ENCODE peak calls at places on chromosome 16, in six cellular contexts. V is activated CD8-positive, alpha-beta T cell treated with anti-CD3 and anti-CD28 coated beads for 36 hours; F is ovary; K is neural crest cell; Z is AG09319; E is heart right ventricle. X is an unnamed sample.

GRCh38 chr16:9225527-9226316 is 134.3 kb downstream of the HAPSTR1 start:
- DNase-seq in K (no peak), F (no peak), Z (no peak), E (no peak), V (peak), X (no peak)

GRCh38 chr16:12570046-12570618 is 233.6 kb downstream of the CPPED1 start:
- DNase-seq in F (no peak), Z (no peak), V (no peak), K (no peak), E (no peak), X (no peak)

GRCh38 chr16:24906199-24906808 is 60.5 kb downstream of the SLC5A11 start:
- DNase-seq in V (no peak), Z (no peak), F (no peak), E (no peak), K (no peak), X (no peak)

GRCh38 chr16:50298075-50298460 is 31.7 kb downstream of the ADCY7 start:
- DNase-seq in Z (no peak), E (no peak), V (no peak), F (peak), K (no peak), X (no peak)

GRCh38 chr16:11328172-11329079 is 16.8 kb upstream of the RMI2 start:
- DNase-seq in E (peak), K (peak), Z (peak), V (peak), F (peak), X (no peak)

GRCh38 chr16:11374255-11374654 is 29.0 kb downstream of the RMI2 start:
- DNase-seq in K (no peak), E (no peak), V (no peak), F (no peak), Z (no peak), X (no peak)

GRCh38 chr16:53415504-53415903 is 18.8 kb upstream of the RBL2 start:
- DNase-seq in F (no peak), E (no peak), Z (no peak), V (no peak), K (no peak), X (no peak)

GRCh38 chr16:87125206-87126155 is 191.7 kb downstream of the C16orf95 start:
- DNase-seq in V (no peak), Z (no peak), K (no peak), E (no peak), F (no peak), X (no peak)

GRCh38 chr16:56363781-56364565 is 61.4 kb downstream of the AMFR start:
- DNase-seq in V (no peak), F (no peak), K (no peak), Z (no peak), E (no peak), X (no peak)

GRCh38 chr16:50025544-50025931 is 513 bp downstream of the CNEP1R1 start:
- DNase-seq in K (no peak), F (peak), V (peak), Z (no peak), E (no peak), X (no peak)

GRCh38 chr16:87535855-87536794 is 43.3 kb upstream of the ZCCHC14 start:
- DNase-seq in V (no peak), F (no peak), Z (no peak), K (no peak), E (no peak), X (no peak)

GRCh38 chr16:2205104-2205966 is at the start of gene MLST8:
- DNase-seq in V (peak), E (peak), F (peak), K (peak), Z (peak), X (peak)
- TF ChIP-seq CTCF in V (peak), E (peak), F (no peak), K (peak), Z (no peak), X (peak)

DNA sequence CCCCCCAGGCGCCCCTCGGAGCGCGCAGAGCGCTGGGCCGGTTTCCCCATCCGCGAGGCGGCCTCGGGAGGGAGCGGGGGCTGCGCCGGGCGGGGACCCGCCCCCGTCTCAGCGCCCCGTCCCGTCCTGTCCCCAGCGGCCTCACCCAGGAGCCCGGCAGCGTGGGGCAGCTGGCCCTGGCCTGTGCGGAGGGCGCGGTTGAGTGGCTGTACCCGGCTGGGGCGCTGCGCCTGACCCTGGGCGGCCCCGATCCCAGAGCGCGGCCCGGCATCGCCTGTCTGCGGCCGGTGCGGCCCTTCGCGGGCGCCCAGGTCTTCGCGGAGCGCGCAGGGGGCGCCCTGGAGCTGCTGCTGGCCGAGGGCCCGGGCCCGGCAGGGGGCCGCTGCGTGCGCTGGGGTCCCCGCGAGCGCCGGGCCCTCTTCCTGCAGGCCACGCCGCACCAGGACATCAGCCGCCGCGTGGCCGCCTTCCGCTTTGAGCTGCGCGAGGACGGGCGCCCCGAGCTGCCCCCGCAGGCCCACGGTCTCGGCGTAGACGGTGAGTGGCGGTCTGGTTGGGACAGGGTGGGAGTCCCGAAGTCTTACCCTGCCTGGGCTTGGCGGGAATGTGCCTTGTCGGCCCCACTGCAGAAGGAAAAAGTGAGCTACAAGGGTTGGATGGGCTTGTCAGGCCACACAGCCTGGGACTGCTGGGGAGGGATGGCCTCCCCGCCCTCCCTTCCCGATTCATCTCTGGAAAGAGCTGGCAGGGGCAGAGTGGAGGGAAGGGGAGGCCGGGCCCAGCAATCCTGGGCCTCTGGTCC is 731 bp downstream of the METRN start:
- DNase-seq in V (no peak), Z (no peak), F (no peak), K (no peak), E (no peak), X (no peak)
- TF ChIP-seq CTCF in V (peak), Z (no peak), F (no peak), K (peak), E (peak), X (no peak)

GRCh38 chr16:66273644-66274334 is 92.7 kb upstream of the CDH5 start:
- DNase-seq in K (no peak), E (no peak), V (no peak), F (no peak), Z (no peak), X (no peak)
- TF ChIP-seq CTCF in K (peak), E (no peak), V (no peak), F (no peak), Z (peak), X (no peak)

DNA sequence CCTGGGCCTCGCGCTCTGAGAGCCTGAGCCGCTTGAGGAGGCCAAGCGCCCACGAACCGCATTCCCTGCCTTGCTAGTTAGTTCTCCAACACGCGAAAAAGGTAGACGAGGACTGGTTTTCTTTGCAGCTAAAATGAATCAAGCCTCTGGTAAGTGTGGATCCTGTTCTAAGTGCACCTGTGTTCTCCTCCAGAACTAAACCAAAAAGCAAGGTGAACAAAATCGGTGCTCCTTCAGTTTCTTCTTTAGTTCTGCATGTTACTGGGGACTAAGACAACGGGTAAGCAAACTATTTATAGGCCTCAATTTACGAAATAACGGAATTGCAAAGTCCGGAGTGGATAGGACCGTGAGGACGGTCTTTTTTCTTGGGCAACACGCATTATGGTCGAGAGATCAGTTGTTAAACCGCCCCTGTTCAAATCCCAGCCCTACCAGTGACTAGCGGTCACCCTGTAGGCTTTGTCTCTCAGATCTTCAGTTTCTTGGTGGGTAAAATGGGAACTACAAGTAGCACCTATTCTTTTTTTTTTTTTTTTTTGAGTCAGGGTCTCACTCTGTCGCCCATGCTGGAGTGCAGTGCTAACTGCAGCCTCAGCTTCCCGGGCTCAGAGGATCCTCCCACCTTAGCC is 993 bp upstream of the ANKRD11 start:
- DNase-seq in F (no peak), V (no peak), E (no peak), Z (no peak), K (no peak), X (no peak)
- TF ChIP-seq CTCF in F (no peak), V (peak), E (no peak), Z (no peak), K (peak), X (no peak)

GRCh38 chr16:66658143-66658859 is 38.2 kb downstream of the CMTM4 start:
- DNase-seq in V (no peak), K (no peak), Z (no peak), F (no peak), E (no peak), X (no peak)
- TF ChIP-seq CTCF in V (no peak), K (no peak), Z (no peak), F (no peak), E (no peak), X (no peak)

GRCh38 chr16:84538441-84538840 is 34.0 kb upstream of the MEAK7 start:
- DNase-seq in K (no peak), F (no peak), V (no peak), E (no peak), Z (no peak), X (no peak)
- TF ChIP-seq CTCF in K (no peak), F (no peak), V (no peak), E (no peak), Z (no peak), X (no peak)

GRCh38 chr16:22099256-22099975 is 7.1 kb downstream of the VWA3A start:
- DNase-seq in K (no peak), E (no peak), Z (no peak), V (no peak), F (no peak), X (no peak)
- TF ChIP-seq CTCF in K (no peak), E (no peak), Z (no peak), V (peak), F (no peak), X (no peak)

GRCh38 chr16:15053904-15054303 is 2.0 kb downstream of the NTAN1 start:
- DNase-seq in Z (no peak), E (no peak), K (no peak), F (no peak), V (no peak), X (peak)

GRCh38 chr16:15057755-15058417 is 2.0 kb upstream of the NTAN1 start:
- DNase-seq in K (no peak), Z (no peak), F (no peak), V (no peak), E (no peak), X (no peak)

GRCh38 chr16:15052747-15053476 is 3.0 kb downstream of the NTAN1 start:
- DNase-seq in K (no peak), F (no peak), V (no peak), Z (no peak), E (no peak), X (no peak)

GRCh38 chr16:15054357-15055140 is 1.3 kb downstream of the NTAN1 start:
- DNase-seq in K (no peak), Z (no peak), F (no peak), V (no peak), E (no peak), X (no peak)

DNA sequence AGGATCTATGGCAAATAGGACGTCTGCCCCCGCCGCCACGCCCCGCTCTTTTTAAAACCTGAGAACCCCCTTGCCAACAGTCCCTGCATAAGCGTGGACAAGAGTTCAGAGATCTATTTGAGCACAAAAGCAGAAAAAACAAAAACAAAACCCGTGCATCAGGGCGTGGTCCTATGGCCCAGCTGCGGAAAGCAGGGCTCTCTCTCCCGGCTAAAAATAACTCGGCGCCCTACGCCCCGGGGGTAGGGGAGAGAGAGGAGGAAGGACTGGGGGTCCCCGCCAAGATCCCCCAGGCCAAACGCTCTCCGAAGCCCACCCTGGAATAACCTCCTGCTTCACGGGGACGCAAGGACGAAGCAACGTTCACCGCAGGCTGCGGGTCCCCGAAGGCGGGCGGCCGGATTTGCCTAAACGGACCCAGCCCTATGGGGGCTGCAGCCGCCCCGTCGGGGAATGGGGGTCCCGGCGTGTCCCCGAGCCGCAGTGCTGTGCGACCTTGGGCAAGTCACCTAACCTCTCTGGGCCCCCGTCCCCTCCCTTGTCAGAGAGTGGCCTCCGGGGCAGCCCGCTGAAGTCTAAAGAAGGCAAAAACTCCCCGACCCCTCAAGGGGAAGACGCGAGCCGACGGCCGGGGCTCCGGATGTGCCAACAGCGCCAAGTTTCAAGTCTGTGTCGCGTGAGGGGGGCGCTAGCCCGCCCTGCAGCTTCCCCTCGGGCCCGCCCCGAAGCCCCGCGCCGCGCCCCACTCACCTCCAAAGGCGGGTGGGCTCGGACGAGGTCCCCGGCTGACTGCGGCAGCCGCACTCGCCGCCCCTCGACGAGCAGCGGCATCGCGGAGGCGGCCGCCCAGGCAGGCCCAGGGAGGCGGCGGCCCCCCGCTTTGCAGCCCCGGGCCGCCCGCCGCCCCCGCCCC is 477 bp downstream of the NTAN1 start:
- DNase-seq in V (peak), F (no peak), E (peak), K (peak), Z (no peak), X (peak)
- TF ChIP-seq CTCF in V (peak), F (no peak), E (peak), K (peak), Z (peak), X (no peak)